ENCODE peak calls at places on chromosomes 3 and 15, in nine cellular contexts. One of them, this sample, is unnamed.

GRCh38 chr3:37940242-37940908 is 50.2 kb upstream of the VILL start:
- ATAC-seq in PC-3: no peak
- ATAC-seq in CD8-positive, alpha-beta T cell: no peak
- ATAC-seq in T-helper 17 cell: no peak
- ATAC-seq in K562: peak; percentile 67
- ATAC-seq in stimulated activated naive CD8-positive, alpha-beta T cell treated with anti-CD3 and anti-CD28 coated beads, Interleukin-15, Interleukin-2, amounts not matched to agents 100 U/mL and 50 U/mL, for 24 hours: no peak
- ATAC-seq in T-cell: no peak
- ATAC-seq in activated CD8-positive, alpha-beta T cell treated with anti-CD3 and anti-CD28 coated beads for 36 hours: no peak
- ATAC-seq in A549: no peak
- ATAC-seq in this sample: no peak

GRCh38 chr3:33855884-33856546 is 57.6 kb downstream of the PDCD6IP start:
- ATAC-seq in PC-3: peak; percentile 74
- ATAC-seq in CD8-positive, alpha-beta T cell: no peak
- ATAC-seq in T-helper 17 cell: no peak
- ATAC-seq in K562: no peak
- ATAC-seq in stimulated activated naive CD8-positive, alpha-beta T cell treated with anti-CD3 and anti-CD28 coated beads, Interleukin-15, Interleukin-2, amounts not matched to agents 100 U/mL and 50 U/mL, for 24 hours: peak; percentile 66
- ATAC-seq in T-cell: no peak
- ATAC-seq in activated CD8-positive, alpha-beta T cell treated with anti-CD3 and anti-CD28 coated beads for 36 hours: peak; percentile 17
- ATAC-seq in A549: no peak
- ATAC-seq in this sample: no peak

GRCh38 chr3:123335007-123335670 is 113.8 kb downstream of the ADCY5 start:
- ATAC-seq in PC-3: no peak
- ATAC-seq in CD8-positive, alpha-beta T cell: no peak
- ATAC-seq in T-helper 17 cell: peak; percentile 50
- ATAC-seq in K562: no peak
- ATAC-seq in stimulated activated naive CD8-positive, alpha-beta T cell treated with anti-CD3 and anti-CD28 coated beads, Interleukin-15, Interleukin-2, amounts not matched to agents 100 U/mL and 50 U/mL, for 24 hours: peak; percentile 24
- ATAC-seq in T-cell: no peak
- ATAC-seq in activated CD8-positive, alpha-beta T cell treated with anti-CD3 and anti-CD28 coated beads for 36 hours: peak; percentile 79
- ATAC-seq in A549: no peak
- ATAC-seq in this sample: no peak

GRCh38 chr3:193744048-193744821 is 151.2 kb downstream of the OPA1 start:
- ATAC-seq in PC-3: no peak
- ATAC-seq in CD8-positive, alpha-beta T cell: no peak
- ATAC-seq in T-helper 17 cell: no peak
- ATAC-seq in K562: peak; percentile 75
- ATAC-seq in stimulated activated naive CD8-positive, alpha-beta T cell treated with anti-CD3 and anti-CD28 coated beads, Interleukin-15, Interleukin-2, amounts not matched to agents 100 U/mL and 50 U/mL, for 24 hours: no peak
- ATAC-seq in T-cell: no peak
- ATAC-seq in activated CD8-positive, alpha-beta T cell treated with anti-CD3 and anti-CD28 coated beads for 36 hours: no peak
- ATAC-seq in A549: peak; percentile 78
- ATAC-seq in this sample: no peak

GRCh38 chr15:85475317-85475701 is 94.9 kb downstream of the AKAP13 start:
- ATAC-seq in PC-3: no peak
- ATAC-seq in CD8-positive, alpha-beta T cell: no peak
- ATAC-seq in T-helper 17 cell: peak; percentile 29
- ATAC-seq in K562: no peak
- ATAC-seq in stimulated activated naive CD8-positive, alpha-beta T cell treated with anti-CD3 and anti-CD28 coated beads, Interleukin-15, Interleukin-2, amounts not matched to agents 100 U/mL and 50 U/mL, for 24 hours: no peak
- ATAC-seq in T-cell: no peak
- ATAC-seq in activated CD8-positive, alpha-beta T cell treated with anti-CD3 and anti-CD28 coated beads for 36 hours: no peak
- ATAC-seq in A549: no peak
- ATAC-seq in this sample: peak; percentile 91

GRCh38 chr3:162971715-162972114 is 1475.1 kb downstream of the OTOL1 start:
- ATAC-seq in PC-3: no peak
- ATAC-seq in CD8-positive, alpha-beta T cell: no peak
- ATAC-seq in T-helper 17 cell: no peak
- ATAC-seq in K562: no peak
- ATAC-seq in stimulated activated naive CD8-positive, alpha-beta T cell treated with anti-CD3 and anti-CD28 coated beads, Interleukin-15, Interleukin-2, amounts not matched to agents 100 U/mL and 50 U/mL, for 24 hours: no peak
- ATAC-seq in T-cell: no peak
- ATAC-seq in activated CD8-positive, alpha-beta T cell treated with anti-CD3 and anti-CD28 coated beads for 36 hours: no peak
- ATAC-seq in A549: no peak
- ATAC-seq in this sample: no peak

GRCh38 chr3:124381565-124382333 is 348.5 kb upstream of the UMPS start:
- ATAC-seq in PC-3: peak; percentile 98
- ATAC-seq in CD8-positive, alpha-beta T cell: no peak
- ATAC-seq in T-helper 17 cell: no peak
- ATAC-seq in K562: no peak
- ATAC-seq in stimulated activated naive CD8-positive, alpha-beta T cell treated with anti-CD3 and anti-CD28 coated beads, Interleukin-15, Interleukin-2, amounts not matched to agents 100 U/mL and 50 U/mL, for 24 hours: no peak
- ATAC-seq in T-cell: no peak
- ATAC-seq in activated CD8-positive, alpha-beta T cell treated with anti-CD3 and anti-CD28 coated beads for 36 hours: no peak
- ATAC-seq in A549: peak; percentile 68
- ATAC-seq in this sample: no peak

GRCh38 chr3:73442886-73443285 is 181.9 kb downstream of the PDZRN3 start:
- ATAC-seq in PC-3: no peak
- ATAC-seq in CD8-positive, alpha-beta T cell: no peak
- ATAC-seq in T-helper 17 cell: no peak
- ATAC-seq in K562: no peak
- ATAC-seq in stimulated activated naive CD8-positive, alpha-beta T cell treated with anti-CD3 and anti-CD28 coated beads, Interleukin-15, Interleukin-2, amounts not matched to agents 100 U/mL and 50 U/mL, for 24 hours: no peak
- ATAC-seq in T-cell: no peak
- ATAC-seq in activated CD8-positive, alpha-beta T cell treated with anti-CD3 and anti-CD28 coated beads for 36 hours: no peak
- ATAC-seq in A549: no peak
- ATAC-seq in this sample: no peak

GRCh38 chr3:159770998-159771397 is 217.6 kb upstream of the IL12A start:
- ATAC-seq in PC-3: no peak
- ATAC-seq in CD8-positive, alpha-beta T cell: no peak
- ATAC-seq in T-helper 17 cell: no peak
- ATAC-seq in K562: no peak
- ATAC-seq in stimulated activated naive CD8-positive, alpha-beta T cell treated with anti-CD3 and anti-CD28 coated beads, Interleukin-15, Interleukin-2, amounts not matched to agents 100 U/mL and 50 U/mL, for 24 hours: no peak
- ATAC-seq in T-cell: no peak
- ATAC-seq in activated CD8-positive, alpha-beta T cell treated with anti-CD3 and anti-CD28 coated beads for 36 hours: no peak
- ATAC-seq in A549: no peak
- ATAC-seq in this sample: no peak